ENCODE peak calls at places on chromosomes 5 and 9, in six cellular contexts. One of them, this sample, is unnamed.

GRCh38 chr5:72205431-72206009 is 98.2 kb downstream of the MAP1B start:
- DNase-seq in heart right ventricle: no peak
- DNase-seq in aorta: no peak
- DNase-seq in stimulated activated CD4-positive, alpha-beta T cell treated with anti-CD3 and anti-CD28 coated beads, Interleukin-15, amount 100 ng/mL, for 24 hours: no peak
- DNase-seq in endothelial cell: no peak
- DNase-seq in activated naive CD8-positive, alpha-beta T cell treated with anti-CD3 and anti-CD28 coated beads, Interleukin-2, amount 50 U/mL, for 16 hours: no peak
- DNase-seq in this sample: no peak

GRCh38 chr9:91486699-91487497 is 63.3 kb upstream of the NFIL3 start:
- DNase-seq in aorta: no peak
- DNase-seq in heart right ventricle: peak; percentile 37
- DNase-seq in activated naive CD8-positive, alpha-beta T cell treated with anti-CD3 and anti-CD28 coated beads, Interleukin-2, amount 50 U/mL, for 16 hours: no peak
- DNase-seq in stimulated activated CD4-positive, alpha-beta T cell treated with anti-CD3 and anti-CD28 coated beads, Interleukin-15, amount 100 ng/mL, for 24 hours: no peak
- DNase-seq in endothelial cell: no peak
- DNase-seq in this sample: no peak

GRCh38 chr5:10607023-10607665 is 43.3 kb downstream of the ANKRD33B start:
- DNase-seq in endothelial cell: peak; percentile 31
- DNase-seq in heart right ventricle: peak; percentile 62
- DNase-seq in aorta: no peak
- DNase-seq in activated naive CD8-positive, alpha-beta T cell treated with anti-CD3 and anti-CD28 coated beads, Interleukin-2, amount 50 U/mL, for 16 hours: no peak
- DNase-seq in stimulated activated CD4-positive, alpha-beta T cell treated with anti-CD3 and anti-CD28 coated beads, Interleukin-15, amount 100 ng/mL, for 24 hours: no peak
- DNase-seq in this sample: no peak

GRCh38 chr9:136345281-136346156 is 18.0 kb downstream of the DNLZ start:
- DNase-seq in endothelial cell: peak; percentile 67
- DNase-seq in activated naive CD8-positive, alpha-beta T cell treated with anti-CD3 and anti-CD28 coated beads, Interleukin-2, amount 50 U/mL, for 16 hours: no peak
- DNase-seq in stimulated activated CD4-positive, alpha-beta T cell treated with anti-CD3 and anti-CD28 coated beads, Interleukin-15, amount 100 ng/mL, for 24 hours: no peak
- DNase-seq in aorta: peak; percentile 85
- DNase-seq in heart right ventricle: peak; percentile 77
- DNase-seq in this sample: peak; percentile 92

GRCh38 chr9:95087659-95088242 is 229.8 kb downstream of the FANCC start:
- DNase-seq in aorta: peak; percentile 56
- DNase-seq in heart right ventricle: no peak
- DNase-seq in activated naive CD8-positive, alpha-beta T cell treated with anti-CD3 and anti-CD28 coated beads, Interleukin-2, amount 50 U/mL, for 16 hours: no peak
- DNase-seq in endothelial cell: no peak
- DNase-seq in stimulated activated CD4-positive, alpha-beta T cell treated with anti-CD3 and anti-CD28 coated beads, Interleukin-15, amount 100 ng/mL, for 24 hours: no peak
- DNase-seq in this sample: no peak

GRCh38 chr5:83509535-83509934 is 38.0 kb downstream of the VCAN start:
- DNase-seq in heart right ventricle: no peak
- DNase-seq in aorta: no peak
- DNase-seq in activated naive CD8-positive, alpha-beta T cell treated with anti-CD3 and anti-CD28 coated beads, Interleukin-2, amount 50 U/mL, for 16 hours: no peak
- DNase-seq in stimulated activated CD4-positive, alpha-beta T cell treated with anti-CD3 and anti-CD28 coated beads, Interleukin-15, amount 100 ng/mL, for 24 hours: no peak
- DNase-seq in endothelial cell: no peak
- DNase-seq in this sample: no peak

GRCh38 chr9:749712-750111 is 91.8 kb upstream of the DMRT1 start:
- DNase-seq in endothelial cell: no peak
- DNase-seq in stimulated activated CD4-positive, alpha-beta T cell treated with anti-CD3 and anti-CD28 coated beads, Interleukin-15, amount 100 ng/mL, for 24 hours: peak; percentile 46
- DNase-seq in activated naive CD8-positive, alpha-beta T cell treated with anti-CD3 and anti-CD28 coated beads, Interleukin-2, amount 50 U/mL, for 16 hours: no peak
- DNase-seq in heart right ventricle: no peak
- DNase-seq in aorta: no peak
- DNase-seq in this sample: no peak

GRCh38 chr5:65198777-65199120 is 283.0 kb downstream of the ADAMTS6 start:
- DNase-seq in endothelial cell: no peak
- DNase-seq in heart right ventricle: no peak
- DNase-seq in activated naive CD8-positive, alpha-beta T cell treated with anti-CD3 and anti-CD28 coated beads, Interleukin-2, amount 50 U/mL, for 16 hours: no peak
- DNase-seq in stimulated activated CD4-positive, alpha-beta T cell treated with anti-CD3 and anti-CD28 coated beads, Interleukin-15, amount 100 ng/mL, for 24 hours: no peak
- DNase-seq in aorta: no peak
- DNase-seq in this sample: no peak

GRCh38 chr9:125852386-125852785 is 105.2 kb downstream of the PBX3 start:
- DNase-seq in heart right ventricle: no peak
- DNase-seq in aorta: no peak
- DNase-seq in stimulated activated CD4-positive, alpha-beta T cell treated with anti-CD3 and anti-CD28 coated beads, Interleukin-15, amount 100 ng/mL, for 24 hours: no peak
- DNase-seq in endothelial cell: no peak
- DNase-seq in activated naive CD8-positive, alpha-beta T cell treated with anti-CD3 and anti-CD28 coated beads, Interleukin-2, amount 50 U/mL, for 16 hours: no peak
- DNase-seq in this sample: no peak

GRCh38 chr5:62208218-62208852 is 97.7 kb upstream of the KIF2A start:
- DNase-seq in endothelial cell: no peak
- DNase-seq in aorta: no peak
- DNase-seq in activated naive CD8-positive, alpha-beta T cell treated with anti-CD3 and anti-CD28 coated beads, Interleukin-2, amount 50 U/mL, for 16 hours: no peak
- DNase-seq in stimulated activated CD4-positive, alpha-beta T cell treated with anti-CD3 and anti-CD28 coated beads, Interleukin-15, amount 100 ng/mL, for 24 hours: no peak
- DNase-seq in heart right ventricle: no peak
- DNase-seq in this sample: no peak

GRCh38 chr5:156879665-156880285 is 29.7 kb downstream of the PPP1R2B start:
- DNase-seq in endothelial cell: no peak
- DNase-seq in aorta: no peak
- DNase-seq in heart right ventricle: no peak
- DNase-seq in activated naive CD8-positive, alpha-beta T cell treated with anti-CD3 and anti-CD28 coated beads, Interleukin-2, amount 50 U/mL, for 16 hours: no peak
- DNase-seq in stimulated activated CD4-positive, alpha-beta T cell treated with anti-CD3 and anti-CD28 coated beads, Interleukin-15, amount 100 ng/mL, for 24 hours: no peak
- DNase-seq in this sample: no peak

GRCh38 chr5:82106806-82107205 is 135.0 kb downstream of the ATG10 start:
- DNase-seq in activated naive CD8-positive, alpha-beta T cell treated with anti-CD3 and anti-CD28 coated beads, Interleukin-2, amount 50 U/mL, for 16 hours: no peak
- DNase-seq in endothelial cell: no peak
- DNase-seq in heart right ventricle: no peak
- DNase-seq in stimulated activated CD4-positive, alpha-beta T cell treated with anti-CD3 and anti-CD28 coated beads, Interleukin-15, amount 100 ng/mL, for 24 hours: no peak
- DNase-seq in aorta: no peak
- DNase-seq in this sample: no peak

GRCh38 chr9:134852906-134853654 is 27.5 kb upstream of the FCN2 start:
- DNase-seq in endothelial cell: no peak
- DNase-seq in aorta: no peak
- DNase-seq in heart right ventricle: no peak
- DNase-seq in activated naive CD8-positive, alpha-beta T cell treated with anti-CD3 and anti-CD28 coated beads, Interleukin-2, amount 50 U/mL, for 16 hours: no peak
- DNase-seq in stimulated activated CD4-positive, alpha-beta T cell treated with anti-CD3 and anti-CD28 coated beads, Interleukin-15, amount 100 ng/mL, for 24 hours: no peak
- DNase-seq in this sample: no peak

GRCh38 chr9:110214956-110215355 is 7.0 kb upstream of the C9orf152 start:
- DNase-seq in endothelial cell: no peak
- DNase-seq in aorta: no peak
- DNase-seq in heart right ventricle: no peak
- DNase-seq in stimulated activated CD4-positive, alpha-beta T cell treated with anti-CD3 and anti-CD28 coated beads, Interleukin-15, amount 100 ng/mL, for 24 hours: no peak
- DNase-seq in activated naive CD8-positive, alpha-beta T cell treated with anti-CD3 and anti-CD28 coated beads, Interleukin-2, amount 50 U/mL, for 16 hours: no peak
- DNase-seq in this sample: no peak

GRCh38 chr9:110599468-110599867 is 19.9 kb upstream of the SVEP1 start:
- DNase-seq in endothelial cell: no peak
- DNase-seq in activated naive CD8-positive, alpha-beta T cell treated with anti-CD3 and anti-CD28 coated beads, Interleukin-2, amount 50 U/mL, for 16 hours: no peak
- DNase-seq in aorta: peak; percentile 44
- DNase-seq in heart right ventricle: no peak
- DNase-seq in stimulated activated CD4-positive, alpha-beta T cell treated with anti-CD3 and anti-CD28 coated beads, Interleukin-15, amount 100 ng/mL, for 24 hours: no peak
- DNase-seq in this sample: no peak

GRCh38 chr9:129576546-129577543 is 44.1 kb downstream of the C9orf50 start:
- DNase-seq in endothelial cell: no peak
- DNase-seq in aorta: peak; percentile 65
- DNase-seq in heart right ventricle: peak; percentile 41
- DNase-seq in stimulated activated CD4-positive, alpha-beta T cell treated with anti-CD3 and anti-CD28 coated beads, Interleukin-15, amount 100 ng/mL, for 24 hours: no peak
- DNase-seq in activated naive CD8-positive, alpha-beta T cell treated with anti-CD3 and anti-CD28 coated beads, Interleukin-2, amount 50 U/mL, for 16 hours: no peak
- DNase-seq in this sample: no peak

This sample was measured in HuH-7.5.